ENCODE peak calls at places on chromosomes 4 and X, in ten cellular contexts. A is HEK293T; F is NCI-H345; I is cardiac septum; U is hepatic stellate cell; K is activated CD4-positive, alpha-beta T cell treated with anti-CD3 and anti-CD28 coated beads, Interleukin-2, amount 10 ng/mL, durations not matched to agents 7 days and 5 days; V is astrocyte of the hippocampus; L is stimulated activated CD8-positive, alpha-beta memory T cell treated with anti-CD3 and anti-CD28 coated beads, Interleukin-15, amount 100 ng/mL, for 24 hours; Q is suprapubic skin; J is GM13976. P is an unnamed sample.

GRCh38 chr4:82799006-82799881 is 648 bp upstream of the SCD5 start:
- DNase-seq in I (no peak), K (no peak), F (no peak), J (peak; percentile 37), A (no peak), V (peak; percentile 50), L (no peak), Q (no peak), U (no peak), P (no peak)

GRCh38 chrX:150697641-150698040 is 4.4 kb downstream of the MTMR1 start:
- DNase-seq in F (no peak), V (no peak), J (no peak), U (no peak), A (no peak), I (no peak), K (no peak), Q (no peak), L (no peak), P (no peak)

GRCh38 chr4:150135134-150135773 is 57.0 kb downstream of the DCLK2 start:
- DNase-seq in F (no peak), L (no peak), J (no peak), I (no peak), V (no peak), A (no peak), K (no peak), U (no peak), Q (no peak), P (peak; percentile 70)

GRCh38 chr4:99349338-99349737 is 3.2 kb downstream of the ADH1C start:
- DNase-seq in K (no peak), I (no peak), Q (no peak), F (no peak), L (no peak), V (no peak), A (no peak), J (no peak), U (no peak), P (no peak)

GRCh38 chr4:168304744-168305459 is 13.7 kb downstream of the DDX60 start:
- DNase-seq in L (no peak), J (no peak), Q (no peak), K (no peak), U (peak; percentile 4), V (peak; percentile 51), F (peak; percentile 69), A (no peak), I (no peak), P (peak; percentile 58)

GRCh38 chr4:114028071-114028470 is 48.6 kb upstream of the ARSJ start:
- DNase-seq in A (no peak), U (no peak), K (no peak), I (no peak), V (no peak), L (no peak), F (no peak), Q (no peak), J (no peak), P (peak; percentile 22)

GRCh38 chr4:22897520-22898108 is 204.9 kb downstream of the GBA3 start:
- DNase-seq in K (peak; percentile 24), J (peak; percentile 30), L (no peak), F (peak; percentile 1), Q (no peak), U (no peak), V (peak; percentile 52), A (peak; percentile 20), I (no peak), P (peak; percentile 1)

GRCh38 chrX:56211701-56212100 is 20.5 kb upstream of the KLF8 start:
- DNase-seq in L (no peak), Q (no peak), J (no peak), A (no peak), F (no peak), U (no peak), K (no peak), V (no peak), I (no peak), P (no peak)

GRCh38 chrX:120753413-120754251 is 122.0 kb downstream of the CT47B1 start:
- DNase-seq in I (no peak), A (no peak), J (no peak), F (no peak), Q (no peak), V (no peak), U (no peak), K (no peak), L (no peak), P (no peak)

GRCh38 chr4:180363817-180364216 is 1879.4 kb upstream of the TENM3 start:
- DNase-seq in J (no peak), U (no peak), V (no peak), F (no peak), L (no peak), Q (no peak), A (no peak), K (no peak), I (no peak), P (no peak)

GRCh38 chrX:133405498-133406180 is 9.7 kb downstream of the GPC4 start:
- DNase-seq in K (no peak), I (no peak), J (no peak), L (no peak), F (no peak), A (no peak), U (no peak), V (no peak), Q (no peak), P (peak; percentile 70)

GRCh38 chrX:39047174-39047573 is 245.9 kb downstream of the MID1IP1 start:
- DNase-seq in I (no peak), U (no peak), K (no peak), Q (no peak), V (no peak), J (no peak), F (no peak), L (no peak), A (no peak), P (no peak)

GRCh38 chr4:98204236-98204553 is 57.0 kb upstream of the RAP1GDS1 start:
- DNase-seq in I (no peak), J (peak; percentile 37), K (no peak), L (no peak), U (no peak), V (no peak), A (no peak), F (no peak), Q (no peak), P (no peak)

GRCh38 chr4:56048621-56049427 is 100.1 kb downstream of the CEP135 start:
- DNase-seq in I (no peak), F (peak; percentile 64), V (peak; percentile 92), Q (no peak), L (no peak), A (peak; percentile 80), J (peak; percentile 87), K (peak; percentile 59), U (peak; percentile 40), P (peak; percentile 37)

GRCh38 chr4:147833254-147833653 is 101.4 kb downstream of the ARHGAP10 start:
- DNase-seq in K (no peak), I (no peak), A (no peak), Q (no peak), L (no peak), V (no peak), J (no peak), U (no peak), F (no peak), P (peak; percentile 57)

GRCh38 chr4:98345838-98346237 is 84.7 kb downstream of the RAP1GDS1 start:
- DNase-seq in A (peak; percentile 6), J (no peak), V (no peak), Q (no peak), K (no peak), I (no peak), L (no peak), F (no peak), U (no peak), P (no peak)

GRCh38 chr4:13642576-13642975 is 15.1 kb upstream of the BOD1L1 start:
- DNase-seq in J (no peak), V (peak; percentile 78), F (peak; percentile 3), I (no peak), A (no peak), L (no peak), Q (no peak), K (no peak), U (no peak), P (peak; percentile 70)

GRCh38 chr4:159290321-159291030 is 187.6 kb downstream of the RAPGEF2 start:
- DNase-seq in A (no peak), I (no peak), J (no peak), U (no peak), K (no peak), L (no peak), F (no peak), V (peak; percentile 57), Q (no peak), P (peak; percentile 45)

GRCh38 chr4:138275946-138276621 is 33.9 kb upstream of the SLC7A11 start:
- DNase-seq in F (no peak), I (no peak), U (peak; percentile 44), L (no peak), K (no peak), V (peak; percentile 88), A (no peak), Q (no peak), J (no peak), P (peak; percentile 85)

GRCh38 chr4:106366026-106366425 is 2.6 kb downstream of the GIMD1 start:
- DNase-seq in J (no peak), L (no peak), I (no peak), K (no peak), U (peak; percentile 2), V (no peak), Q (no peak), A (no peak), F (no peak), P (peak; percentile 58)

GRCh38 chr4:88897180-88897579 is 159.8 kb downstream of the FAM13A start:
- DNase-seq in Q (no peak), A (no peak), K (no peak), F (no peak), L (no peak), J (no peak), U (no peak), V (no peak), I (no peak), P (no peak)

GRCh38 chr4:94897023-94897422 is 139.3 kb downstream of the BMPR1B start:
- DNase-seq in V (no peak), F (no peak), A (no peak), Q (no peak), U (no peak), I (no peak), K (no peak), L (no peak), J (no peak), P (peak; percentile 34)

GRCh38 chr4:109912706-109913621 is at the start of gene EGF:
- DNase-seq in L (no peak), V (peak; percentile 82), J (no peak), F (no peak), U (peak; percentile 4), K (no peak), Q (no peak), I (no peak), A (no peak), P (peak; percentile 66)

GRCh38 chr4:56283394-56283793 is 103.9 kb downstream of the AASDH start:
- DNase-seq in U (no peak), K (no peak), A (no peak), V (no peak), Q (no peak), L (no peak), J (no peak), I (no peak), F (no peak), P (no peak)

GRCh38 chr4:142452132-142452855 is 393.8 kb downstream of the INPP4B start:
- DNase-seq in U (no peak), L (no peak), J (no peak), A (no peak), V (peak; percentile 22), K (no peak), I (no peak), Q (no peak), F (no peak), P (no peak)

GRCh38 chr4:98618670-98619069 is 39.7 kb downstream of the TSPAN5 start:
- DNase-seq in F (no peak), K (no peak), Q (no peak), I (no peak), U (no peak), L (no peak), A (no peak), J (no peak), V (no peak), P (no peak)

GRCh38 chrX:120305531-120306145 is 5.6 kb downstream of the TMEM255A start:
- DNase-seq in F (no peak), I (no peak), A (no peak), V (no peak), L (no peak), Q (no peak), U (no peak), J (no peak), K (no peak), P (no peak)

GRCh38 chr4:147513051-147513450 is 32.2 kb downstream of the EDNRA start:
- DNase-seq in Q (no peak), V (no peak), K (no peak), U (peak; percentile 23), I (no peak), A (no peak), J (no peak), F (no peak), L (no peak), P (no peak)